ENCODE peak calls at places on chromosomes 2 and 18, in ten cellular contexts. I, W, M, R, T, O, X, P, L and K are unnamed samples.

GRCh38 chr2:46887028-46887885 is 28.3 kb downstream of the MCFD2 start:
- DNase-seq in R (no peak), X (no peak), T (no peak), I (no peak), P (peak), W (no peak), L (no peak), M (no peak), O (no peak), K (no peak)

GRCh38 chr18:78659748-78660147 is 319.9 kb upstream of the SALL3 start:
- DNase-seq in P (no peak), M (no peak), R (no peak), I (no peak), L (no peak), O (peak), W (no peak), T (peak), X (no peak), K (no peak)

GRCh38 chr2:70887550-70888229 is 48.0 kb upstream of the ATP6V1B1 start:
- DNase-seq in M (no peak), L (no peak), X (no peak), T (peak), O (peak), R (peak), I (no peak), W (no peak), P (peak), K (no peak)

GRCh38 chr2:57376985-57377384 is 669.6 kb upstream of the VRK2 start:
- DNase-seq in L (no peak), O (no peak), W (no peak), M (no peak), P (no peak), X (no peak), R (no peak), I (no peak), T (no peak), K (no peak)

GRCh38 chr18:58496231-58496630 is 132.7 kb downstream of the ALPK2 start:
- DNase-seq in L (peak), W (no peak), M (no peak), T (no peak), X (no peak), P (no peak), I (no peak), O (no peak), R (no peak), K (no peak)

GRCh38 chr2:241931084-241931975 is 61.8 kb downstream of the RTP5 start:
- DNase-seq in I (no peak), P (peak), M (no peak), T (peak), R (no peak), O (no peak), X (peak), L (no peak), W (no peak), K (no peak)

GRCh38 chr18:8615397-8616025 is 6.3 kb downstream of the RAB12 start:
- DNase-seq in X (no peak), L (peak), I (no peak), T (no peak), W (no peak), R (no peak), M (no peak), P (no peak), O (no peak), K (peak)

GRCh38 chr2:112714836-112715631 is 5.8 kb upstream of the NT5DC4 start:
- DNase-seq in L (no peak), P (no peak), M (peak), O (no peak), I (no peak), T (no peak), W (no peak), R (no peak), X (no peak), K (no peak)

GRCh38 chr18:12246849-12247808 is 7.0 kb upstream of the CIDEA start:
- DNase-seq in W (no peak), L (peak), R (no peak), X (no peak), T (no peak), P (no peak), O (peak), I (no peak), M (no peak), K (no peak)

GRCh38 chr2:106025796-106026195 is 168.3 kb downstream of the UXS1 start:
- DNase-seq in P (no peak), R (no peak), T (no peak), M (no peak), X (no peak), I (no peak), O (no peak), L (no peak), W (no peak), K (no peak)

GRCh38 chr18:62714671-62715438 is 486 bp upstream of the PHLPP1 start:
- DNase-seq in P (peak), I (peak), O (peak), M (peak), T (peak), L (peak), R (peak), X (peak), W (peak), K (peak)

GRCh38 chr2:1162768-1163584 is 212.3 kb downstream of the SNTG2 start:
- DNase-seq in P (no peak), O (no peak), L (no peak), W (peak), M (no peak), T (no peak), R (no peak), I (peak), X (no peak), K (no peak)

GRCh38 chr2:200317975-200318374 is 11.5 kb downstream of the SPATS2L start:
- DNase-seq in W (no peak), M (no peak), L (no peak), P (no peak), X (no peak), I (no peak), O (no peak), R (no peak), T (no peak), K (no peak)

GRCh38 chr2:135225781-135226180 is 173.7 kb downstream of the RAB3GAP1 start:
- DNase-seq in O (no peak), R (no peak), L (no peak), X (no peak), M (no peak), P (no peak), I (no peak), W (no peak), T (no peak), K (no peak)